ENCODE peak calls at places on chromosomes 12 and 14, in seven cellular contexts. P, S, N, X, M, C and E are unnamed samples.

GRCh38 chr12:96445743-96446655 is 43.4 kb upstream of the CFAP54 start:
- DNase-seq in N (no peak), C (no peak), S (no peak), X (no peak), M (peak; percentile 100), P (no peak), E (peak; percentile 97)

GRCh38 chr12:19432309-19433170 is 6.8 kb upstream of the AEBP2 start:
- DNase-seq in M (no peak), N (no peak), P (no peak), S (no peak), X (no peak), C (no peak), E (no peak)

GRCh38 chr14:59360923-59361794 is 104.0 kb downstream of the GPR135 start:
- DNase-seq in S (peak; percentile 81), P (no peak), N (peak; percentile 44), M (peak; percentile 43), X (no peak), C (no peak), E (peak; percentile 75)

GRCh38 chr12:132558861-132559623 is 51.3 kb downstream of the LRCOL1 start:
- DNase-seq in N (no peak), M (no peak), P (peak; percentile 62), X (no peak), S (no peak), C (no peak), E (no peak)

GRCh38 chr14:101972126-101972785 is 7.9 kb downstream of the DYNC1H1 start:
- DNase-seq in N (peak; percentile 78), M (peak; percentile 99), X (peak; percentile 46), S (peak; percentile 55), C (no peak), P (no peak), E (peak; percentile 99)

GRCh38 chr14:37603688-37604251 is 8.3 kb downstream of the TTC6 start:
- DNase-seq in M (no peak), P (no peak), S (no peak), C (no peak), X (no peak), N (no peak), E (no peak)

GRCh38 chr12:7150841-7151240 is 20.7 kb downstream of the CLSTN3 start:
- DNase-seq in X (no peak), M (no peak), P (no peak), C (no peak), N (no peak), S (no peak), E (no peak)

GRCh38 chr14:95227279-95227860 is 70.0 kb upstream of the DICER1 start:
- DNase-seq in S (no peak), P (no peak), X (peak; percentile 17), C (no peak), M (peak; percentile 69), N (no peak), E (peak; percentile 66)

GRCh38 chr12:124140889-124141550 is 153.9 kb upstream of the RFLNA start:
- DNase-seq in X (peak; percentile 91), M (peak; percentile 7), N (no peak), P (no peak), C (no peak), S (no peak), E (no peak)

GRCh38 chr12:68908076-68908475 is 24.9 kb downstream of the CPM start:
- DNase-seq in P (no peak), S (no peak), C (no peak), M (no peak), X (no peak), N (no peak), E (no peak)

GRCh38 chr12:64385468-64385867 is 5.1 kb downstream of the C12orf56 start:
- DNase-seq in M (no peak), C (no peak), S (no peak), N (no peak), P (no peak), X (no peak), E (peak; percentile 64)

DNA sequence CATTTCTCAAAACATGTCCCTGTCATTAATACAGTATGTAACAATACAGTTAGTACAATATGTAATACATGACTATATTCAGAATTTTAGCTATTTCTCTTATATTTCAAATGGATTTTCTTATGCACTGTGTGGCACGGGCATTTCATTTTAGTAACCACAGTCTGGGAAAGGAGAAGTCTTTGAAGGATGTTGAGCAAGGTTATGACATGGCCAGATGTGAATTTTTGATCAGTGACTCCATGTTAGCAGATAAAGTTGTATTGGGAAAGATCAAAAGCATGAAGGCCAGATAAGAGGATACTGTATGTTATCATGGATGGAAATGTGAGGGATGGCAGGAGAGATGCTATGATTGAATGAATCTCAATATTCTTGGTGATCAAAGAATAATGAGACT is 285.2 kb downstream of the NAV3 start:
- DNase-seq in M (no peak), P (no peak), C (no peak), N (no peak), S (no peak), X (no peak), E (no peak)
- H3K27ac ChIP-seq in M (no peak overlapping the region), P (no peak overlapping the region), C (no peak overlapping the region), N (no peak overlapping the region), S (no peak overlapping the region), X (no peak overlapping the region), E (no peak overlapping the region)

GRCh38 chr12:78293039-78293686 is 462.5 kb downstream of the NAV3 start:
- DNase-seq in C (no peak), P (no peak), M (peak; percentile 18), S (no peak), N (no peak), X (no peak), E (peak; percentile 78)
- H3K27ac ChIP-seq in C (no peak overlapping the region), P (no peak overlapping the region), M (no peak overlapping the region), S (no peak overlapping the region), N (no peak overlapping the region), X (no peak overlapping the region), E (peak overlapping the region; percentile 30)

GRCh38 chr14:20989464-20989786 is 355 bp upstream of the METTL17 start:
- DNase-seq in S (no peak), M (no peak), P (no peak), C (no peak), X (no peak), N (no peak), E (no peak)
- H3K27ac ChIP-seq in S (peak overlapping the region; percentile 85), M (peak overlapping the region; percentile 53), P (no peak overlapping the region), C (peak overlapping the region; percentile 87), X (peak overlapping the region; percentile 94), N (peak overlapping the region; percentile 84), E (peak overlapping the region; percentile 59)

DNA sequence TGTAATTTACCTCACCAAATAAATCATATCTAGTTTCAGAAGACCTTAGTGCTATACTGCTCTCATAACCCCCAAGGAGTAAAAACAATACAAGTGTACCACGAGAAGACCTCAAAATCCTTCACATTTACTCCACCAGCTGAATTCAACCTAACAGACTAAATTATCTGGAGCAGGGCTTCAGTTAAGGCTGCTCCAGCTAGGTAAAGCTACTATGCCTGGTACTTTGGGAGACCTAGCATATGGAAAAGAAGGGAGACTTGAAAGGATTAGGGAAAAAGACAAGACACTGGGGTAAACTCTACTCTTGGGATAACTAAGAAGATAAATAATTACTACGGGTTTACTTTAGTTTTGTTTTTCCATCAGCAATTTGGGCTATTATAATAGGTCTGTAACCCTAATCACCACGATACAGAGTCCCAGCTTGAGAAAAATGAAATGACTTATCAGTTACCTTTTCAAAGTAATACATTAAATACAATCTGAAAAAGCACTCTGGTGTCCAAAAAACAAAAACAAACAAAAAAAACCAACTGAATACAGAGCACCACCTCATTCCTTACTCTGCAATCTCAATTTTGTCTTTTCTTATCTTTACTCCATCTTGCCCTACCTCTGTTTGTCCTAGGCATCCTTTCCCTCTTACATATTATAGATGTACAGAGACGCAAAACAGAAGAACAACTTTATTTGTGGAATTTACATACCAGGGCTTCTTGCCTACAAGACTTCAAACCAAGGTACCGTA is 2.1 kb downstream of the EML5 start:
- DNase-seq in X (no peak), P (no peak), C (no peak), S (no peak), N (no peak), M (no peak), E (no peak)
- H3K27ac ChIP-seq in X (no peak overlapping the region), P (peak overlapping the region; percentile 88), C (no peak overlapping the region), S (no peak overlapping the region), N (no peak overlapping the region), M (no peak overlapping the region), E (no peak overlapping the region)

DNA sequence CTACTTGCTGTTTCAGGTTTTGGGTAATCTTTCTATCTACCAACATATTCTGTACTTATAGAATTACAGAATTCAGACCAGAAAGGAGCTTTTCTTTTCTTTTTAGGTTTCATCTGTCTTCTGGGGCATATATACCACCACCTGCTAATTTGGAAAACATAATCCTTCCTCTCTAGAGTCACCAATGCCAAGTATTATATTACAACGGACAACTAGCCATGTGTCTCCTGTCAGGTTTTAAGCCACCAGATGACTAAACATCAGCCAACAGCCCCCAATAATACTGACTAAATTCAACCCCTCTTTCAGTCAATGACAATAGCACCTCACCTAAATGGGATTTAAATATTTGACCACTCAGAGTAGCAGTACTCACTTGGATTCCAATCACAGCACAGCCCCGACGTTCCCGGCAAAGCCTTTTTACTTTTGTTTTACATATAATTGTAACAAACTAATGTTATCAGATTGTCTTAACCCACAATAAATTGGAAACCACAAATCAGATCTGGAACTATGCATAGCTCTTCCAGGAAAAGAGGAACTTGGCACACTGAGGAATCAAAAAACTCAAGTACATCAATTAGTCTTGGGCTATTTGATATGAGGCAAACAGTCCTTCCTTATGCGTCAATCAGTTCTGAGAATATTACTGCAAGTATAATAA is 13.5 kb downstream of the SLC11A2 start:
- DNase-seq in P (no peak), C (no peak), S (no peak), X (no peak), N (no peak), M (no peak), E (no peak)
- H3K27ac ChIP-seq in P (no peak overlapping the region), C (no peak overlapping the region), S (no peak overlapping the region), X (peak overlapping the region; percentile 42), N (peak overlapping the region; percentile 81), M (no peak overlapping the region), E (no peak overlapping the region)

DNA sequence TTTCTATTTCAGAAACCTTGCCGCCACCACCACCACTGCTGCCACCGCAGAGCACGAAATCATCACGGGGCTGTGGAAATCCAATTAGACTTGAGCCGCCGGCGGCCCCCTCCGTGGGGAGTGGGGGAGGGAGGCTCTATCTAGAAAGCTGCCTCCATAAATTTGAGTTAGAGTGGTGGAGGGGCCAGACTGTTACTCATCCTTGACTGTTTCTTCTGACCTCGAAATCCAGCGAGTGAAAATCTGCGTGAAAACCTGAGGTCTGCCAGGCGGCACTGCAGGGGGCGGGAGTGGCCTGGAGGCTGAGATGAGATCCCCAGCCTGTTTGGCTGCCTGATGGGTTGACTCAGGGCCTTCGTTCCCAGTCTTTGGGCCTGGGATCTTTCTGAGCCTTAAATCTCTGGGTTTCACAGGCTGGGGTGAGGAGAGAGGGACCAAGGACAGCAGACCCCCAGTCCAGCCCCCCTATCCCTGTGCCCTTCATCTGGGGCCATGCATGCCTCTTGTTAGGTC is 29.9 kb downstream of the TSPAN9 start:
- DNase-seq in M (no peak), N (no peak), X (peak; percentile 48), C (no peak), P (peak; percentile 87), S (no peak), E (peak; percentile 48)
- H3K27ac ChIP-seq in M (no peak overlapping the region), N (no peak overlapping the region), X (no peak overlapping the region), C (no peak overlapping the region), P (peak overlapping the region; percentile 97), S (peak overlapping the region; percentile 44), E (no peak overlapping the region)